ENCODE peak calls at places on chromosomes 1 and 21, in nine cellular contexts. N, U, V, E, F, D, A, X and O are unnamed samples.

GRCh38 chr1:239997515-239998311 is 94.0 kb upstream of the FMN2 start:
- DNase-seq in V (no peak), U (no peak), D (no peak), F (no peak), E (no peak), A (peak; percentile 60), N (peak; percentile 20), X (peak; percentile 7), O (no peak)

GRCh38 chr1:7036393-7036792 is 251.1 kb downstream of the CAMTA1 start:
- DNase-seq in U (no peak), A (no peak), N (no peak), F (no peak), V (no peak), E (no peak), D (no peak), X (no peak), O (no peak)

GRCh38 chr21:43829161-43829560 is 35.9 kb upstream of the AGPAT3 start:
- DNase-seq in A (no peak), E (no peak), N (no peak), U (no peak), D (no peak), V (no peak), F (no peak), X (no peak), O (no peak)

GRCh38 chr1:204493882-204494280 is 724 bp downstream of the PIK3C2B start:
- DNase-seq in F (peak; percentile 69), V (peak; percentile 18), A (peak; percentile 50), E (peak; percentile 70), N (peak; percentile 72), X (peak; percentile 93), U (no peak), D (no peak), O (no peak)

GRCh38 chr1:65772607-65773006 is 20.1 kb upstream of the PDE4B start:
- DNase-seq in E (no peak), U (no peak), A (peak; percentile 19), D (no peak), V (no peak), N (no peak), X (no peak), F (no peak), O (no peak)

GRCh38 chr1:96464991-96465875 is 256.4 kb upstream of the PTBP2 start:
- DNase-seq in E (no peak), X (no peak), V (peak; percentile 33), F (no peak), N (no peak), A (peak; percentile 9), U (no peak), D (no peak), O (peak; percentile 68)

GRCh38 chr1:212566522-212567479 is 41.8 kb upstream of the ATF3 start:
- DNase-seq in N (peak; percentile 81), V (peak; percentile 60), F (peak; percentile 56), D (no peak), X (peak; percentile 19), U (no peak), A (peak; percentile 80), E (peak; percentile 41), O (no peak)

GRCh38 chr1:198364471-198364870 is 176.0 kb downstream of the ATP6V1G3 start:
- DNase-seq in D (no peak), E (no peak), X (no peak), A (no peak), U (no peak), N (no peak), V (no peak), F (no peak), O (no peak)

GRCh38 chr1:184973308-184974085 is 811 bp downstream of the NIBAN1 start:
- DNase-seq in X (peak; percentile 23), D (no peak), E (peak; percentile 55), F (no peak), U (peak; percentile 15), A (peak; percentile 88), V (no peak), N (peak; percentile 84), O (peak; percentile 76)

GRCh38 chr1:15657026-15657425 is 27.1 kb upstream of the PLEKHM2 start:
- DNase-seq in D (no peak), U (no peak), V (no peak), N (no peak), F (no peak), X (no peak), E (no peak), A (no peak), O (no peak)

GRCh38 chr21:43865471-43866181 is 603 bp downstream of the AGPAT3 start:
- DNase-seq in A (peak; percentile 64), E (peak; percentile 64), D (no peak), N (peak; percentile 69), V (no peak), X (peak; percentile 42), F (no peak), U (no peak), O (no peak)

GRCh38 chr1:156140879-156141707 is 12.3 kb upstream of the SEMA4A start:
- DNase-seq in U (no peak), X (peak; percentile 53), V (no peak), D (no peak), F (peak; percentile 64), A (peak; percentile 74), E (no peak), N (peak; percentile 67), O (no peak)

GRCh38 chr1:191993549-191993948 is 164.7 kb upstream of the RGS18 start:
- DNase-seq in F (peak; percentile 1), V (no peak), U (no peak), N (no peak), D (peak; percentile 11), X (no peak), A (peak; percentile 55), E (no peak), O (no peak)

GRCh38 chr1:221841983-221842335 is 100.1 kb upstream of the DUSP10 start:
- DNase-seq in X (no peak), A (no peak), F (no peak), U (no peak), V (no peak), D (no peak), N (no peak), E (no peak), O (no peak)

GRCh38 chr1:6098303-6099215 is 52.9 kb downstream of the KCNAB2 start:
- DNase-seq in A (peak; percentile 88), U (no peak), F (no peak), E (no peak), X (no peak), N (no peak), V (no peak), D (no peak), O (no peak)

GRCh38 chr1:37519613-37520012 is 5.0 kb upstream of the MEAF6 start:
- DNase-seq in U (no peak), V (no peak), D (no peak), F (no peak), A (no peak), X (no peak), N (peak; percentile 34), E (no peak), O (peak; percentile 26)

GRCh38 chr21:39037807-39038405 is 145.3 kb downstream of the PSMG1 start:
- DNase-seq in N (peak; percentile 16), D (no peak), A (no peak), F (no peak), U (no peak), E (no peak), X (no peak), V (no peak), O (no peak)

GRCh38 chr21:40054403-40054802 is 187.2 kb downstream of the PCP4 start:
- DNase-seq in E (no peak), A (no peak), F (no peak), U (no peak), X (peak; percentile 99), D (no peak), V (no peak), N (no peak), O (peak; percentile 60)

GRCh38 chr1:39220900-39221870 is 16.7 kb downstream of the MACF1 start:
- DNase-seq in X (no peak), A (no peak), U (no peak), N (no peak), V (no peak), F (no peak), D (no peak), E (no peak), O (no peak)

GRCh38 chr1:155127105-155127671 is 488 bp upstream of the EFNA1 start:
- DNase-seq in D (no peak), E (no peak), X (peak; percentile 92), F (no peak), N (peak; percentile 45), U (no peak), V (no peak), A (peak; percentile 54), O (peak; percentile 75)

GRCh38 chr1:236064674-236065508 is at the start of gene NID1:
- DNase-seq in X (peak; percentile 64), F (no peak), U (no peak), A (peak; percentile 95), D (peak; percentile 50), E (peak; percentile 17), V (peak; percentile 25), N (peak; percentile 35), O (peak; percentile 91)

GRCh38 chr1:43065191-43065590 is 106.5 kb upstream of the SLC2A1 start:
- DNase-seq in N (no peak), V (no peak), E (no peak), D (no peak), F (no peak), X (no peak), U (no peak), A (no peak), O (no peak)

GRCh38 chr1:15417365-15417934 is 7.8 kb downstream of the EFHD2 start:
- DNase-seq in D (no peak), V (peak; percentile 52), U (no peak), A (peak; percentile 62), X (no peak), F (no peak), N (peak; percentile 66), E (peak; percentile 73), O (no peak)

GRCh38 chr1:155085504-155086181 is 7.0 kb downstream of the EFNA3 start:
- DNase-seq in A (peak; percentile 70), X (peak; percentile 76), V (no peak), D (no peak), E (peak; percentile 69), U (no peak), N (peak; percentile 92), F (peak; percentile 67), O (peak; percentile 81)

GRCh38 chr21:46126321-46127238 is 28.7 kb downstream of the COL6A2 start:
- DNase-seq in N (peak; percentile 2), D (no peak), A (no peak), X (no peak), F (no peak), E (no peak), V (no peak), U (no peak), O (no peak)

GRCh38 chr1:101257500-101258325 is 20.9 kb downstream of the S1PR1 start:
- DNase-seq in N (peak; percentile 38), U (no peak), A (no peak), X (no peak), F (no peak), V (no peak), D (no peak), E (peak; percentile 56), O (no peak)

GRCh38 chr1:235776396-235776795 is 90.3 kb downstream of the LYST start:
- DNase-seq in D (no peak), A (peak; percentile 33), E (no peak), V (peak; percentile 5), X (no peak), U (no peak), N (no peak), F (no peak), O (no peak)

GRCh38 chr1:46642091-46642680 is 25.6 kb upstream of the MOB3C start:
- DNase-seq in F (no peak), E (no peak), N (no peak), A (no peak), X (no peak), U (no peak), V (no peak), D (no peak), O (no peak)

GRCh38 chr1:156583821-156584622 is 4.5 kb downstream of the TTC24 start:
- DNase-seq in A (peak; percentile 90), E (peak; percentile 65), F (peak; percentile 90), V (no peak), X (peak; percentile 79), U (peak; percentile 53), N (peak; percentile 88), D (peak; percentile 90), O (peak; percentile 81)

GRCh38 chr1:105795741-105796140 is 1260.7 kb upstream of the PRMT6 start:
- DNase-seq in A (no peak), U (no peak), X (no peak), V (no peak), D (no peak), E (no peak), F (no peak), N (no peak), O (no peak)

GRCh38 chr1:168092566-168093355 is 44.0 kb downstream of the GPR161 start:
- DNase-seq in A (peak; percentile 46), U (no peak), N (no peak), X (peak; percentile 15), F (no peak), E (no peak), V (no peak), D (peak; percentile 33), O (peak; percentile 54)